ENCODE peak calls at places on chromosomes 7 and 10, in ten cellular contexts. R is COR-L47; B is NCI-H2081 treated with DMSO at 0.1 percent for 48 hours; A is smooth muscle cell of the brain vasculature; J is left ventricle myocardium superior; X is lung microvascular endothelial cell; M is amygdala; C is hepatic stellate cell; H is DMS153; E is stimulated activated CD4-positive, alpha-beta T cell treated with anti-CD3 and anti-CD28 coated beads, Interleukin-12 subunit alpha, Interleukin-12 subunit beta, amount 100 ng/mL, for 4 hours. S is an unnamed sample.

GRCh38 chr10:8874972-8875371 is 820.5 kb downstream of the GATA3 start:
- DNase-seq in R (no peak), B (no peak), A (no peak), J (no peak), X (no peak), M (no peak), C (no peak), H (no peak), E (no peak), S (no peak)

GRCh38 chr7:120806669-120807068 is 51.3 kb downstream of the TSPAN12 start:
- DNase-seq in R (no peak), B (no peak), A (no peak), J (no peak), X (no peak), M (no peak), C (peak; percentile 4), H (no peak), E (no peak), S (no peak)

GRCh38 chr7:93245525-93246432 is 13.6 kb downstream of the VPS50 start:
- DNase-seq in R (no peak), B (peak; percentile 31), A (no peak), J (no peak), X (peak; percentile 39), M (no peak), C (no peak), H (no peak), E (no peak), S (peak; percentile 12)

GRCh38 chr7:155265144-155265543 is 32.5 kb upstream of the INSIG1 start:
- DNase-seq in R (no peak), B (no peak), A (no peak), J (no peak), X (no peak), M (no peak), C (no peak), H (no peak), E (no peak), S (no peak)

GRCh38 chr10:124522903-124523260 is 61.3 kb downstream of the LHPP start:
- DNase-seq in R (peak; percentile 29), B (no peak), A (no peak), J (peak; percentile 28), X (peak; percentile 29), M (no peak), C (no peak), H (peak; percentile 70), E (no peak), S (no peak)

GRCh38 chr7:31073486-31074383 is 21.6 kb downstream of the ADCYAP1R1 start:
- DNase-seq in R (no peak), B (no peak), A (no peak), J (peak; percentile 19), X (peak; percentile 69), M (no peak), C (no peak), H (no peak), E (no peak), S (no peak)

GRCh38 chr10:66928000-66928770 is 2.3 kb downstream of the LRRTM3 start:
- DNase-seq in R (no peak), B (no peak), A (no peak), J (peak; percentile 32), X (no peak), M (peak; percentile 46), C (no peak), H (no peak), E (no peak), S (peak; percentile 72)

GRCh38 chr7:17696422-17696821 is 243.9 kb downstream of the SNX13 start:
- DNase-seq in R (no peak), B (no peak), A (no peak), J (peak; percentile 87), X (no peak), M (peak; percentile 25), C (peak; percentile 28), H (no peak), E (no peak), S (peak; percentile 51)

GRCh38 chr7:55427279-55427788 is 62.2 kb downstream of the LANCL2 start:
- DNase-seq in R (no peak), B (no peak), A (no peak), J (no peak), X (no peak), M (no peak), C (no peak), H (no peak), E (no peak), S (no peak)

GRCh38 chr10:28954211-28954610 is 276.9 kb downstream of the BAMBI start:
- DNase-seq in R (no peak), B (no peak), A (no peak), J (no peak), X (no peak), M (no peak), C (no peak), H (no peak), E (no peak), S (no peak)

GRCh38 chr7:30062587-30062986 is 34.4 kb downstream of the PLEKHA8 start:
- DNase-seq in R (peak; percentile 18), B (no peak), A (peak; percentile 26), J (no peak), X (peak; percentile 57), M (no peak), C (peak; percentile 28), H (no peak), E (no peak), S (peak; percentile 49)

GRCh38 chr10:44172883-44173557 is 211.9 kb downstream of the CXCL12 start:
- DNase-seq in R (no peak), B (no peak), A (no peak), J (no peak), X (no peak), M (no peak), C (no peak), H (no peak), E (no peak), S (no peak)

GRCh38 chr7:95478139-95479037 is 7.4 kb upstream of the ASB4 start:
- DNase-seq in R (peak; percentile 70), B (peak; percentile 56), A (no peak), J (no peak), X (peak; percentile 40), M (peak; percentile 12), C (no peak), H (peak; percentile 67), E (no peak), S (peak; percentile 70)

GRCh38 chr7:96181174-96181573 is 140.7 kb downstream of the SLC25A13 start:
- DNase-seq in R (no peak), B (no peak), A (no peak), J (no peak), X (no peak), M (no peak), C (no peak), H (no peak), E (no peak), S (no peak)

GRCh38 chr7:47991741-47992311 is 12.4 kb upstream of the HUS1 start:
- DNase-seq in R (no peak), B (no peak), A (peak; percentile 39), J (peak; percentile 91), X (peak; percentile 75), M (peak; percentile 55), C (peak; percentile 77), H (peak; percentile 78), E (peak; percentile 78), S (peak; percentile 81)

GRCh38 chr10:102720775-102721301 is 6.4 kb downstream of the SFXN2 start:
- DNase-seq in R (no peak), B (no peak), A (no peak), J (peak; percentile 44), X (no peak), M (no peak), C (no peak), H (no peak), E (no peak), S (no peak)

GRCh38 chr10:74234569-74234968 is 83.5 kb downstream of the ADK start:
- DNase-seq in R (no peak), B (no peak), A (no peak), J (no peak), X (peak; percentile 22), M (no peak), C (no peak), H (no peak), E (no peak), S (no peak)

GRCh38 chr7:151864561-151864960 is 12.4 kb downstream of the PRKAG2 start:
- DNase-seq in R (no peak), B (no peak), A (no peak), J (no peak), X (no peak), M (no peak), C (no peak), H (no peak), E (no peak), S (no peak)

GRCh38 chr10:15123749-15124184 is 26.6 kb downstream of the RPP38 start:
- DNase-seq in R (no peak), B (no peak), A (no peak), J (no peak), X (peak; percentile 86), M (no peak), C (peak; percentile 35), H (no peak), E (no peak), S (no peak)

S was measured in globus pallidus.